ENCODE peak calls at places on chromosomes 5 and 9, in eight cellular contexts. D, M, Y, W, T, A, I and H are unnamed samples.

GRCh38 chr9:17528859-17529258 is 50.0 kb upstream of the SH3GL2 start:
- DNase-seq in D (no peak), M (no peak), Y (no peak), W (no peak), T (no peak), A (no peak), I (no peak), H (no peak)

GRCh38 chr9:130950039-130950311 is 10.9 kb upstream of the FIBCD1 start:
- DNase-seq in D (no peak), M (no peak), Y (no peak), W (no peak), T (no peak), A (no peak), I (peak; percentile 49), H (no peak)

GRCh38 chr9:18333157-18333556 is 140.8 kb upstream of the ADAMTSL1 start:
- DNase-seq in D (no peak), M (no peak), Y (no peak), W (peak; percentile 92), T (no peak), A (no peak), I (no peak), H (no peak)

GRCh38 chr5:9239071-9239470 is 306.8 kb downstream of the SEMA5A start:
- DNase-seq in D (no peak), M (no peak), Y (no peak), W (no peak), T (no peak), A (no peak), I (no peak), H (no peak)

GRCh38 chr5:45454114-45454513 is 242.1 kb downstream of the HCN1 start:
- DNase-seq in D (no peak), M (no peak), Y (no peak), W (peak; percentile 54), T (peak; percentile 34), A (peak; percentile 28), I (no peak), H (no peak)

GRCh38 chr5:124718376-124718775 is 28.1 kb downstream of the ZNF608 start:
- DNase-seq in D (no peak), M (no peak), Y (no peak), W (peak; percentile 51), T (no peak), A (peak; percentile 72), I (no peak), H (no peak)

GRCh38 chr9:87088621-87089020 is 141.3 kb upstream of the GAS1 start:
- DNase-seq in D (no peak), M (no peak), Y (no peak), W (no peak), T (no peak), A (no peak), I (no peak), H (no peak)

GRCh38 chr5:150548123-150548522 is 40.2 kb downstream of the NDST1 start:
- DNase-seq in D (no peak), M (no peak), Y (peak; percentile 58), W (no peak), T (no peak), A (no peak), I (no peak), H (no peak)

GRCh38 chr5:168030911-168031310 is 260.5 kb upstream of the WWC1 start:
- DNase-seq in D (no peak), M (no peak), Y (no peak), W (no peak), T (no peak), A (no peak), I (no peak), H (no peak)

GRCh38 chr5:91144491-91145232 is 238.5 kb downstream of the ARRDC3 start:
- DNase-seq in D (no peak), M (no peak), Y (no peak), W (peak; percentile 89), T (no peak), A (no peak), I (no peak), H (no peak)

GRCh38 chr9:109010676-109011655 is 2.3 kb downstream of the CTNNAL1 start:
- DNase-seq in D (no peak), M (peak; percentile 60), Y (no peak), W (peak; percentile 91), T (peak; percentile 57), A (no peak), I (peak; percentile 19), H (no peak)

GRCh38 chr5:75023368-75024159 is 28.8 kb downstream of the GCNT4 start:
- DNase-seq in D (no peak), M (no peak), Y (no peak), W (no peak), T (no peak), A (no peak), I (peak; percentile 15), H (no peak)

GRCh38 chr9:134165357-134166315 is 1.3 kb upstream of the RNU6ATAC start:
- DNase-seq in D (peak; percentile 41), M (no peak), Y (peak; percentile 92), W (peak; percentile 48), T (peak; percentile 15), A (peak; percentile 63), I (peak; percentile 28), H (no peak)

GRCh38 chr9:124706685-124707084 is 64.4 kb downstream of the NR6A1 start:
- DNase-seq in D (no peak), M (no peak), Y (no peak), W (no peak), T (no peak), A (no peak), I (no peak), H (no peak)

GRCh38 chr9:124709291-124709690 is 61.8 kb downstream of the NR6A1 start:
- DNase-seq in D (no peak), M (no peak), Y (no peak), W (no peak), T (no peak), A (no peak), I (no peak), H (no peak)

GRCh38 chr9:124708633-124709032 is 62.5 kb downstream of the NR6A1 start:
- DNase-seq in D (no peak), M (peak; percentile 49), Y (no peak), W (peak; percentile 13), T (no peak), A (peak; percentile 5), I (peak; percentile 32), H (no peak)

GRCh38 chr9:124707667-124708066 is 63.4 kb downstream of the NR6A1 start:
- DNase-seq in D (no peak), M (no peak), Y (no peak), W (no peak), T (no peak), A (no peak), I (no peak), H (no peak)

DNA sequence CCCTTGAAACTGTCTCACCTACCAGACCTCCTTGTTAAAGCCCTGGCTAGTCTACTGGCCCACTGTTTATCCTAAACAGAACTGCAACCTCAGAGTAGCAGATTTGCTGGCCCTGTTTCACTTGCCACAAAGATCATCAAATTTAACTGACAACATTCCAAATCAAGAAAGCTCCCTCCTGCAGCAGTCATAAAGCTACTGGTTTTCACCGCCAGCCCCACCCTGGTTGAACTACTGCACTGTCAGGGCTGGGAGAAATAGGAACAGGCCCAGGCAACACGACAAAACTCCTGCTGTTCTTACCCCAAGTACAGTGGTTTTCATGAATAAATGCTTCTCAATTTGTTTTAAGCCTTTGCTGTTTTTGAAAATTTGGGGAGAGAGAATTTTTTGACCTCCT is 63.0 kb downstream of the NR6A1 start:
- DNase-seq in D (no peak), M (no peak), Y (no peak), W (no peak), T (no peak), A (no peak), I (peak; percentile 65), H (no peak)
- TF ChIP-seq POLR2AphosphoS5 in D (no peak), M (no peak), Y (no peak), W (no peak), T (no peak), A (no peak), I (no peak), H (no peak)

GRCh38 chr9:95037789-95038521 is 279.6 kb downstream of the FANCC start:
- DNase-seq in D (no peak), M (no peak), Y (no peak), W (no peak), T (no peak), A (no peak), I (no peak), H (no peak)

GRCh38 chr9:95036676-95037075 is 280.8 kb downstream of the FANCC start:
- DNase-seq in D (no peak), M (no peak), Y (no peak), W (no peak), T (no peak), A (no peak), I (no peak), H (no peak)

GRCh38 chr9:95043826-95044225 is 273.7 kb downstream of the FANCC start:
- DNase-seq in D (no peak), M (no peak), Y (no peak), W (no peak), T (no peak), A (no peak), I (no peak), H (no peak)

GRCh38 chr9:95038666-95039065 is 278.8 kb downstream of the FANCC start:
- DNase-seq in D (no peak), M (no peak), Y (no peak), W (no peak), T (no peak), A (no peak), I (no peak), H (no peak)

DNA sequence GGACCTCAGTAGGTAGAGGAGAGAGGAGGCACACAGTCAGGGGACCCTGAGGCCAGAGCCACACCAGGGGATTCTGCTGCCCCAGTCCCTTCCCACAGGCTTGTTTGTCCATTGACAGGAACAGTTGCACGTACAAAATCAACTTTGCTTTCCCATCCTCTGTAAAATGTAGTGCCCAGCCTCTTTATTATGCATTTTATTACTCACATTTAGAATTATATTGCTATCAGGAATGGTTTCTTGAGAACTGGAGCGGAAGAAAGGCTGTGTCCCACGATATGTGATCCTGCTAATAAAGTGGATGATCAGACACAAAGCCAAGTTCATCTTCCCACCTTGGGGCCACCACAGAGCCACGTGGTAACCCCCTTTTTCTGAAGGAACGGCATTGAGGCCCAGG is 277.4 kb downstream of the FANCC start:
- DNase-seq in D (no peak), M (no peak), Y (no peak), W (no peak), T (no peak), A (no peak), I (no peak), H (no peak)
- H3K4me1 ChIP-seq in D (no peaks in the 10 kb centered on the region), M (peaks cover 68% of the 10 kb centered on the region), Y (no peaks in the 10 kb centered on the region), W (no peaks in the 10 kb centered on the region), T (no peaks in the 10 kb centered on the region), A (peaks cover 23% of the 10 kb centered on the region), I (peaks cover 55% of the 10 kb centered on the region), H (peaks cover 70% of the 10 kb centered on the region)

GRCh38 chr9:70987986-70988385 is 133.4 kb downstream of the TRPM3 start:
- DNase-seq in D (no peak), M (no peak), Y (no peak), W (no peak), T (no peak), A (no peak), I (no peak), H (no peak)
- TF ChIP-seq POLR2AphosphoS5 in D (no peak), M (no peak), Y (no peak), W (no peak), T (no peak), A (no peak), I (no peak), H (no peak)

DNA sequence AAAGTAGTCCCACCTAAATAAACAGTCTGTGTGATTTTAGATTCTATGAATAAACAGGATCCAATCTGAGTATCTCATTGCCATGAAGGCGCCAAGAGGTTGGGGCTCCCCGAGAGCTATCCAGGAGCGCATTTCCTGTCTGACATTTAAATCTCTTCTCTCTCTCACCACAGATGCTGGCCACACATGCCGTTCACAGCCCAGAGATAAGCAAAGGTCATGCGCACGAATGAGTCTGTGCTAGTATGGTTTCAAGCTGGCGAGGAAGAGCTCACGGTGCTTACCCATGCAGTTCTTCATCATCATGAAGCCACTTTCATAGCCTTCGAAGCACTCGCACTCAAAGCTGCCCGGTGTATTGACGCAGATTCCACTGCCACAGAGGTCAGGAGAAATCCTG is 199.4 kb downstream of the FBN2 start:
- DNase-seq in D (no peak), M (no peak), Y (no peak), W (no peak), T (no peak), A (no peak), I (no peak), H (no peak)
- H3K4me1 ChIP-seq in D (no peaks in the 10 kb centered on the region), M (no peaks in the 10 kb centered on the region), Y (no peaks in the 10 kb centered on the region), W (no peaks in the 10 kb centered on the region), T (no peaks in the 10 kb centered on the region), A (no peaks in the 10 kb centered on the region), I (no peaks in the 10 kb centered on the region), H (no peaks in the 10 kb centered on the region)